ENCODE peak calls at places on chromosomes 1 and 21, in four cellular contexts. One of them, this sample, is unnamed.

GRCh38 chr21:31526040-31526439 is 133.5 kb upstream of the SOD1 start:
- DNase-seq in nucleus accumbens: no peak
- DNase-seq in stimulated activated CD4-positive, alpha-beta T cell treated with anti-CD3 and anti-CD28 coated beads, Interleukin-4, amount 100 ng/mL, for 24 hours: no peak
- DNase-seq in cardiac muscle cell: no peak
- DNase-seq in this sample: no peak

GRCh38 chr1:43058545-43059360 is 100.1 kb upstream of the SLC2A1 start:
- DNase-seq in nucleus accumbens: no peak
- DNase-seq in stimulated activated CD4-positive, alpha-beta T cell treated with anti-CD3 and anti-CD28 coated beads, Interleukin-4, amount 100 ng/mL, for 24 hours: no peak
- DNase-seq in cardiac muscle cell: peak
- DNase-seq in this sample: peak

GRCh38 chr1:108346137-108346536 is 102.3 kb upstream of the NBPF4 start:
- DNase-seq in nucleus accumbens: no peak
- DNase-seq in stimulated activated CD4-positive, alpha-beta T cell treated with anti-CD3 and anti-CD28 coated beads, Interleukin-4, amount 100 ng/mL, for 24 hours: no peak
- DNase-seq in cardiac muscle cell: no peak
- DNase-seq in this sample: no peak

GRCh38 chr1:172638885-172639831 is 19.7 kb upstream of the FASLG start:
- DNase-seq in nucleus accumbens: no peak
- DNase-seq in stimulated activated CD4-positive, alpha-beta T cell treated with anti-CD3 and anti-CD28 coated beads, Interleukin-4, amount 100 ng/mL, for 24 hours: peak
- DNase-seq in cardiac muscle cell: peak
- DNase-seq in this sample: peak

GRCh38 chr1:1351511-1352427 is 2.6 kb upstream of the DVL1 start:
- DNase-seq in nucleus accumbens: no peak
- DNase-seq in stimulated activated CD4-positive, alpha-beta T cell treated with anti-CD3 and anti-CD28 coated beads, Interleukin-4, amount 100 ng/mL, for 24 hours: no peak
- DNase-seq in cardiac muscle cell: peak
- DNase-seq in this sample: no peak

GRCh38 chr1:25622526-25622925 is 5.9 kb downstream of the MAN1C1 start:
- DNase-seq in nucleus accumbens: no peak
- DNase-seq in stimulated activated CD4-positive, alpha-beta T cell treated with anti-CD3 and anti-CD28 coated beads, Interleukin-4, amount 100 ng/mL, for 24 hours: peak
- DNase-seq in cardiac muscle cell: no peak
- DNase-seq in this sample: peak

GRCh38 chr1:69568435-69569280 is 936 bp downstream of the LRRC7 start:
- DNase-seq in nucleus accumbens: peak
- DNase-seq in stimulated activated CD4-positive, alpha-beta T cell treated with anti-CD3 and anti-CD28 coated beads, Interleukin-4, amount 100 ng/mL, for 24 hours: no peak
- DNase-seq in cardiac muscle cell: peak
- DNase-seq in this sample: no peak

GRCh38 chr1:214934035-214934434 is 148.5 kb upstream of the KCNK2 start:
- DNase-seq in nucleus accumbens: no peak
- DNase-seq in stimulated activated CD4-positive, alpha-beta T cell treated with anti-CD3 and anti-CD28 coated beads, Interleukin-4, amount 100 ng/mL, for 24 hours: no peak
- DNase-seq in cardiac muscle cell: no peak
- DNase-seq in this sample: no peak

GRCh38 chr21:41558842-41559241 is 50.9 kb upstream of the TMPRSS2 start:
- DNase-seq in nucleus accumbens: no peak
- DNase-seq in stimulated activated CD4-positive, alpha-beta T cell treated with anti-CD3 and anti-CD28 coated beads, Interleukin-4, amount 100 ng/mL, for 24 hours: no peak
- DNase-seq in cardiac muscle cell: no peak
- DNase-seq in this sample: no peak

GRCh38 chr1:193417420-193417819 is 231.0 kb upstream of the B3GALT2 start:
- DNase-seq in nucleus accumbens: no peak
- DNase-seq in stimulated activated CD4-positive, alpha-beta T cell treated with anti-CD3 and anti-CD28 coated beads, Interleukin-4, amount 100 ng/mL, for 24 hours: peak
- DNase-seq in cardiac muscle cell: peak
- DNase-seq in this sample: peak

This sample was measured in activated CD4-positive, alpha-beta memory T cell treated with anti-CD3 and anti-CD28 coated beads for 36 hours.